ENCODE peak calls at places on chromosome 21, in four cellular contexts. R is esophagus squamous epithelium, I is A549, J is bronchial epithelial cell. S is an unnamed sample.

GRCh38 chr21:40667964-40668363 is 179.0 kb downstream of the DSCAM start:
- DNase-seq in I (no peak), R (no peak), J (peak), S (no peak)

GRCh38 chr21:33023574-33024277 is 2.0 kb upstream of the OLIG2 start:
- DNase-seq in R (no peak), I (no peak), J (no peak), S (no peak)

GRCh38 chr21:34029724-34030528 is 43.5 kb upstream of the MRPS6 start:
- DNase-seq in I (peak), J (peak), R (no peak), S (no peak)

GRCh38 chr21:45420623-45421041 is 15.7 kb downstream of the COL18A1 start:
- DNase-seq in R (no peak), J (no peak), I (no peak), S (no peak)

GRCh38 chr21:39314155-39315027 is 959 bp upstream of the BRWD1 start:
- DNase-seq in R (no peak), I (peak), J (peak), S (no peak)

GRCh38 chr21:39052718-39053117 is 130.5 kb downstream of the PSMG1 start:
- DNase-seq in J (peak), R (no peak), I (no peak), S (no peak)

GRCh38 chr21:45830720-45831366 is 150.7 kb upstream of the COL6A1 start:
- DNase-seq in I (no peak), J (no peak), R (no peak), S (no peak)

GRCh38 chr21:46111193-46111571 is 13.3 kb downstream of the COL6A2 start:
- DNase-seq in I (no peak), J (no peak), R (no peak), S (no peak)

GRCh38 chr21:16554522-16554921 is 824.7 kb downstream of the USP25 start:
- DNase-seq in I (no peak), R (no peak), J (no peak), S (no peak)

GRCh38 chr21:45996311-45997204 is 15.0 kb downstream of the COL6A1 start:
- DNase-seq in J (no peak), R (no peak), I (no peak), S (no peak)

GRCh38 chr21:32021319-32022027 is 148.7 kb downstream of the HUNK start:
- DNase-seq in I (no peak), R (no peak), J (no peak), S (peak)

GRCh38 chr21:34061983-34062382 is 11.4 kb upstream of the MRPS6 start:
- DNase-seq in R (no peak), I (no peak), J (peak), S (no peak)

GRCh38 chr21:27298465-27298864 is 331.6 kb upstream of the ADAMTS5 start:
- DNase-seq in R (no peak), J (no peak), I (no peak), S (no peak)

GRCh38 chr21:44943686-44944550 is 4.1 kb downstream of the SLX9 start:
- DNase-seq in J (no peak), I (no peak), R (no peak), S (no peak)

GRCh38 chr21:37862536-37862935 is 53.7 kb downstream of the KCNJ6 start:
- DNase-seq in J (peak), R (no peak), I (peak), S (no peak)

GRCh38 chr21:18041012-18041411 is 203.6 kb upstream of the CHODL start:
- DNase-seq in R (no peak), I (no peak), J (peak), S (no peak)

GRCh38 chr21:35470522-35470921 is 421.4 kb upstream of the RUNX1 start:
- DNase-seq in J (no peak), I (no peak), R (no peak), S (no peak)

GRCh38 chr21:45440736-45441350 is 35.9 kb downstream of the COL18A1 start:
- DNase-seq in J (no peak), R (no peak), I (no peak), S (no peak)

DNA sequence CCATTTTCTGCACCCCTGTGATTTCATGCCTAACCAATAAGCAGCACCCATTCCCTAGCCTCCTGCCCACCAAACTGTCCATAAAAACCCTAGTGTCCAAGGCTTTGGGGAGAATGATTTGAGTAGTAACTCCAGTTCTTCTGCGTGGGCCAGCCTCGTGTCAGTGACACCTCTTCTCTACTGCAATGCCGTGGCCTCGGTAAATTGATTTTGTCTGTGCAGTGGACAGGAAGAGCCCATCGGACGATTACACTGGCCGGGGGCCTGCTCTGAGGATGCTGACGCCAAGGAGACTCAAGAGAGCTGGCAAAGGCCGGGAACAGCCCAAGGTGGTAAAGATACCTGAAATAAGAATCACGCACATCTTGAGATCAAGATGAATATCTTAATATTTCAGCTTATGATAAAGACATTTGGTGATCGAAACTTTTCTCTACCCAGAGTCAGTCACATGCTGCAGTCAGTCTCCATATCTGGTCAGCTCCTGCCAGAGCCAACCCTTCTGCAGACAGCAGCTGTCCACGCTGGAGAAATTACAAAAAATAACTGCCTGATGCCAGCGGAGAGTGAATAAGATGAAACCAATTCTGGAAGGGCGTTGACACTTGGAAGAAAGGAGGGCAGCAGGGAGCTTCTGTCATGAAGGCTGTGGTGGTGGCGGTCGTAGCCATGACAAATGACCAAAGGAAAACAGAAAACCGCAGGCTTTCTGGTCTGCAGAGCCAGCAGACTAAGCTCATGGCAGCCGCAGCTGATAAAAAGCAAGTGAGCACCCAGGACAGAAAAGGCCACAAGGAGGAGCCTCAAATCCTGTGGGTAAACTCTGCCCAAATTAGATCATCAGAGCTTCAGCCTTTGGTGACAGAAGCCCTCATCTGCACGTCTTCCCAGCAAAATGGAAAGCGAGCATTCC is 29.1 kb downstream of the RSPH1 start:
- DNase-seq in J (peak), R (no peak), I (no peak), S (no peak)
- TF ChIP-seq CTCF in J (peak), R (no peak), I (no peak), S (no peak)

GRCh38 chr21:9772348-9772672 is 749.1 kb upstream of the TPTE start:
- DNase-seq in I (no peak), J (no peak), R (no peak), S (no peak)

GRCh38 chr21:9763306-9763705 is 758.1 kb upstream of the TPTE start:
- DNase-seq in J (no peak), R (no peak), I (no peak), S (no peak)

GRCh38 chr21:9763807-9764206 is 757.6 kb upstream of the TPTE start:
- DNase-seq in I (no peak), J (no peak), R (no peak), S (no peak)

DNA sequence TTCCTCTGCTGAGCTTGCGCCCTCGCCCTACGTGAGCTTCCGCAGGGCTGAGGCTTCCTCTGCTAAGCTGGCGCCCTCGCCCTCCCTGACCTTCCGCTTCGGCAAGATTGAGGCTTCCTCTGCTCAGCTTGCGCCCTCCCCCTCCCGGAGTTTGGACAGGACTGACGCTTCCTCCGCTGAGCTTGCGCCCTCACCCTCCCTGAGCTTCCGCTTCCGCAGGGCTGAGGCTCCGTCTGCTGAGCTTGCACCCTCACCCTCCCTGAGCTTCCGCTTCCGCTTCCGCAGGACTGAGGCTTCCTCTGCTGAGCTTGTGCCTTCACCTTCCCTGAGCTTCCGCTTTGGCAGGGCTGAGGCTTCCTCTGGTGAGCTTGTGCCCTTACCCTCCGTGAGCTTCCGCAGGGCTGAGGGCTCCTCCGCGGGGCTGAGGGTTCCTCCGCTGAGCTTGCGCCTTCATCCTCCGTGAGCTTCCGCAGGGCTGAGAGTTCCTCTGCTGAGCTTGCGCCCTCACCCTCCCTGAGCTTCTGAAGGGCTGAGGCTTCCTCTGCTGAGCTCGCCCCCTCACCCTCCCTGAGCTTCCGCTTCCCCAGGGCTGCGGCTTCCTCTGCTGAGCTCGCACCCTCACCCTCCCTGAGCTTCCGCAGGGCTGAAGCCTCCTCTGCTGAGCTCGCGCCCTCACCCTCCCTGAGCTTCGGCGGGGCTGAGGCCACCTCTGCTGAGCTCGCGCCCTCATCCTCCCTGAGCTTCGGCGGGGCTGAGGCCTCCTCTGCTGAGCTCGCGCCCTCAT is 753.6 kb upstream of the TPTE start:
- DNase-seq in R (no peak), I (no peak), J (no peak), S (no peak)
- TF ChIP-seq CTCF in R (no peak), I (no peak), J (no peak), S (no peak)

DNA sequence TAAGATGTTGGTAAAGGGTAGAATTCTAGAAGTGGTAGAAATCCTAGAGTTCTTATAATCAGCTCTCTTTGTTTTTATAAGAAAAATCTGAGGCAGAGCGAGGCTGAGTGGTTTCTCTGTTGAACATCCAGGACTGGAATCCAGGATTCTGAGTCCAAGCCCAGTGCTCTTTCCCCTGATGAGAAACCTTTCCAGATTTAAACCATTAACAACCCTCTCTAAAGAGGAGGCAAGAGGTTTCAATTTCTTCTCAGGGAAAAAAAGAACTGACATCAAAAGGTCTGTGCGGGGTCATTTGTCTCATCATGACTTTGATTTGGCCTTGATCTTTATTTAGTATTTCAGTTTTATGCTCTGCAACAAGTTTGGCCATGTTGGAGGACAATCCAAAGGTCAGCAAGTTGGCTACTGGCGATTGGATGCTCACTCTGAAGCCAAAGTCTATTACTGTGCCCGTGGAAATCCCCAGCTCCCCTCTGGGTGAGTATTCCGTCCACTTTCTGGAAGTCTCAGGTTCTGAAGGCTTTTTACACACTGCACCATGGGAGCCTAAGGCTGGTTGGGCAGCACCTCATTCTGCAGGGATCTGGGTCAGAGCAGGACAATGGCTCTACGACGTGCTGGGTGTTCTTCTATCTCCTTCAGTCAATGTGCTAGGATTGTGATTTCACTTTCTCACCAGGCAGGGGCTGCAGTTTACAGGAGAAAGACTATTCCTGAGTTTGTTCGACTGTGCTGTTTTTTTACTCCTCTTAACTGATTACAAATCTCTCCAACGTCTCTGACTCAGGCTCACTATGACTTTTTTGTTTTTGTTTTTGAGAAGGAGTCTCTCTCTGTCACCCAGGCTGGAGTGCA is 18.9 kb upstream of the CCT8 start:
- DNase-seq in R (no peak), J (peak), I (no peak), S (no peak)
- TF ChIP-seq CTCF in R (no peak), J (no peak), I (no peak), S (no peak)

DNA sequence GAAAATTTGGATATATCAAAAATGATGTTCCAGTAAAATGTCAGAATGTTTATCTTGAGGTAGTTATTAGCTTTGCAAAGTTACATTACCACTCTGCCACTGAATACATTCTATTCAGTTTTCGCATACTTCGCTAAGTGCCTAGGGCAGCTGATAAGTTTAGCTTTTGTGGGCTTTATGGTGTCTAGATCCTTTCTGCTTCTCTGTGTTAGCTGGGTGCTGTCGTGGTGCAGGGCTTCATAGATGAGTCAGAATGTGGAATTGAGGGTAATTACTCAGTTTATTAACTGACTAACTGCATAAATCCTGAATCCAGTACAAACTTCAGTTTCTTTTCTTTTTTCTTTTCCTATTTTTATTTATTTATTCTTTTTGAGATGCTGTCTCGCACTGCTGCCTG is 21.5 kb downstream of the NCAM2 start:
- DNase-seq in R (no peak), J (no peak), I (no peak), S (no peak)
- TF ChIP-seq CTCF in R (no peak), J (no peak), I (no peak), S (no peak)

GRCh38 chr21:23936224-23936623 is 1671.1 kb downstream of the MRPL39 start:
- DNase-seq in I (no peak), R (no peak), J (no peak), S (no peak)
- TF ChIP-seq CTCF in I (no peak), R (no peak), J (no peak), S (no peak)

DNA sequence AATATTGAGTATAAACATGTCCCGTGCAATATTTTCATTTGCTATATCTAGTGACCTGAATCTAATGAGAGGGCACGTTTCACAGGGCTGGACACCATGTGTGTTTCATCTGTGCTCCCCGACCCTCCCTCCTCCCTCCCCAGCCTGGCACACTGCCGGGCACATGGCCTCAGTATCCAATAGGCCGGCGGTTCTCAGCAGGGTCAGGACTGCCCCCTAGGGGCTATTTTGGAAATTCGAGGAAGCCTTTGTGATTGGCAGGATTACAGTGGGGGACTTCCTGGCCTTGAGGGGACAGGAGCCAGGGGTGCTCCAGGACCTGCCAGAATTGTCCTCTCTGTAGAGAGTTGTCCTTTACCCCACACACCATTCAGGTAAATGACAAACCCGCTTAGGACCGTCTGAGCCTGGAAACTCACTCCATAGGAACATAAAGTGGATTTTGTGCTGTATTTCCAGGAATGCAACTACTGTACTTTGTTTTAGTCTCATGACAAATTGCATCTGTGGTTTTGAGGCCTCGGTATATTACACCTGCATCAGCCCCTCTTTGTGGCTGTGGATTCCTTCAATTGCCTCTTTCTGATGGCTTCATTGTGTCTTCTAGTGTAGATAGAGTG is 109.5 kb upstream of the SIM2 start:
- DNase-seq in R (no peak), I (no peak), J (peak), S (no peak)
- TF ChIP-seq CTCF in R (peak), I (peak), J (peak), S (no peak)

DNA sequence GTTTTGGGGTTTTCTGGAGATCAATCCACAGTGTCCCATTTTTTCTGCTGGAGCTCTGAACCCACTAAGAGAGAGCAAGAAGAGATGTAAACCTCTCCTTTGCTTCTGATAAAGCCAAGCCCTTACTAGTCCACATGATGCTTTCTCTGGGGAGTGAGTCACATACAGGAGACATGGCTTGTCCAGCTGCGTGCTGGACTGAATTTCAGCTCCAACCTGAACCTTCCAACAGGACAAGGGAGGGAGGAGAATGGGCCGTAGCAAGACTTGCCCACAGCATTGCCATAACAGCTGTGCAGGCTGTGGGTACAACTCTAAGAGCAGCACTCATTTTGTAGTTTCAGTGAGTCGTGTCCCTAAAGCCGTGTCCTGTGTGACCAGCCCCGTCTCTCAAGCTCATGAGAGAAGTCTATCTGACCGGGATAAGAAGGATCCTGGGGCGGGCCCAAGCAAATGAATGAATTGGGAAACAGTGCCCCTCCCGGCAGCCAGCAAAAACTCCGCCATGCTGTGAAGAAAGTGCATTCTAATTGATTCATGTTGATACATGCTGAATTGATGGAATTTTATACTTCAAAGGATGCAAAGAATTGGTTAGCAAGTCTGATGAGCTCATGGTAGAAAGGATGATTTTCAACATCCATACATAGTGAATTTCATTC is 195.2 kb downstream of the GABPA start:
- DNase-seq in R (no peak), I (no peak), J (peak), S (no peak)
- TF ChIP-seq CTCF in R (no peak), I (no peak), J (peak), S (peak)

S was measured in thoracic aorta.